ENCODE peak calls at places on chromosome 19, in seven cellular contexts. One of them, this sample, is unnamed.

GRCh38 chr19:5693195-5694166 is 3.4 kb downstream of the RPL36 start:
- DNase-seq in cardiac muscle cell: no peak
- DNase-seq in AG04450: no peak
- DNase-seq in kidney epithelial cell: no peak
- DNase-seq in OCI-LY7: no peak
- DNase-seq in prostate gland: no peak
- DNase-seq in BJ: no peak
- DNase-seq in this sample: no peak

GRCh38 chr19:45177817-45178261 is at the start of gene TRAPPC6A:
- DNase-seq in prostate gland: no peak
- DNase-seq in cardiac muscle cell: no peak
- DNase-seq in OCI-LY7: no peak
- DNase-seq in kidney epithelial cell: no peak
- DNase-seq in BJ: no peak
- DNase-seq in AG04450: no peak
- DNase-seq in this sample: peak; percentile 20

GRCh38 chr19:55486043-55486970 is 1.3 kb downstream of the NAT14 start:
- DNase-seq in AG04450: no peak
- DNase-seq in kidney epithelial cell: no peak
- DNase-seq in cardiac muscle cell: no peak
- DNase-seq in OCI-LY7: no peak
- DNase-seq in BJ: no peak
- DNase-seq in prostate gland: no peak
- DNase-seq in this sample: no peak

GRCh38 chr19:56699552-56699951 is 28.0 kb upstream of the ZNF835 start:
- DNase-seq in cardiac muscle cell: no peak
- DNase-seq in kidney epithelial cell: no peak
- DNase-seq in prostate gland: no peak
- DNase-seq in AG04450: no peak
- DNase-seq in OCI-LY7: no peak
- DNase-seq in BJ: no peak
- DNase-seq in this sample: no peak

GRCh38 chr19:54231077-54231931 is 8.5 kb upstream of the LILRB3 start:
- DNase-seq in AG04450: peak; percentile 38
- DNase-seq in prostate gland: peak; percentile 79
- DNase-seq in cardiac muscle cell: peak; percentile 89
- DNase-seq in kidney epithelial cell: no peak
- DNase-seq in OCI-LY7: peak; percentile 76
- DNase-seq in BJ: peak; percentile 4
- DNase-seq in this sample: no peak

GRCh38 chr19:39499082-39499642 is 415 bp downstream of the DLL3 start:
- DNase-seq in kidney epithelial cell: no peak
- DNase-seq in BJ: no peak
- DNase-seq in OCI-LY7: peak; percentile 19
- DNase-seq in cardiac muscle cell: peak; percentile 23
- DNase-seq in prostate gland: no peak
- DNase-seq in AG04450: no peak
- DNase-seq in this sample: no peak

GRCh38 chr19:1167687-1168561 is 6.1 kb downstream of the SBNO2 start:
- DNase-seq in OCI-LY7: no peak
- DNase-seq in BJ: no peak
- DNase-seq in kidney epithelial cell: no peak
- DNase-seq in prostate gland: no peak
- DNase-seq in AG04450: no peak
- DNase-seq in cardiac muscle cell: no peak
- DNase-seq in this sample: no peak

GRCh38 chr19:6677924-6678689 is 8.1 kb upstream of the TNFSF14 start:
- DNase-seq in cardiac muscle cell: peak; percentile 46
- DNase-seq in prostate gland: no peak
- DNase-seq in OCI-LY7: no peak
- DNase-seq in kidney epithelial cell: no peak
- DNase-seq in AG04450: no peak
- DNase-seq in BJ: no peak
- DNase-seq in this sample: no peak

GRCh38 chr19:11814707-11815050 is 606 bp downstream of the ZNF440 start:
- DNase-seq in kidney epithelial cell: no peak
- DNase-seq in cardiac muscle cell: peak; percentile 53
- DNase-seq in OCI-LY7: no peak
- DNase-seq in BJ: no peak
- DNase-seq in prostate gland: peak; percentile 9
- DNase-seq in AG04450: no peak
- DNase-seq in this sample: no peak

GRCh38 chr19:32631381-32631780 is 43.6 kb downstream of the ANKRD27 start:
- DNase-seq in kidney epithelial cell: no peak
- DNase-seq in cardiac muscle cell: no peak
- DNase-seq in AG04450: no peak
- DNase-seq in prostate gland: no peak
- DNase-seq in OCI-LY7: no peak
- DNase-seq in BJ: no peak
- DNase-seq in this sample: no peak

GRCh38 chr19:1217366-1217765 is 11.8 kb downstream of the STK11 start:
- DNase-seq in cardiac muscle cell: no peak
- DNase-seq in AG04450: no peak
- DNase-seq in BJ: no peak
- DNase-seq in prostate gland: no peak
- DNase-seq in OCI-LY7: peak; percentile 35
- DNase-seq in kidney epithelial cell: no peak
- DNase-seq in this sample: no peak

GRCh38 chr19:543912-544608 is at the start of gene GZMM:
- DNase-seq in cardiac muscle cell: no peak
- DNase-seq in AG04450: no peak
- DNase-seq in BJ: no peak
- DNase-seq in prostate gland: no peak
- DNase-seq in OCI-LY7: no peak
- DNase-seq in kidney epithelial cell: no peak
- DNase-seq in this sample: no peak

GRCh38 chr19:57436392-57436791 is 1.3 kb downstream of the ZNF749 start:
- DNase-seq in prostate gland: no peak
- DNase-seq in BJ: no peak
- DNase-seq in kidney epithelial cell: no peak
- DNase-seq in OCI-LY7: no peak
- DNase-seq in AG04450: no peak
- DNase-seq in cardiac muscle cell: no peak
- DNase-seq in this sample: no peak

GRCh38 chr19:48108997-48109782 is 1.4 kb downstream of the PLA2G4C start:
- DNase-seq in OCI-LY7: no peak
- DNase-seq in kidney epithelial cell: no peak
- DNase-seq in BJ: no peak
- DNase-seq in prostate gland: no peak
- DNase-seq in cardiac muscle cell: no peak
- DNase-seq in AG04450: no peak
- DNase-seq in this sample: no peak

GRCh38 chr19:5054551-5055456 is 85.9 kb downstream of the KDM4B start:
- DNase-seq in OCI-LY7: no peak
- DNase-seq in kidney epithelial cell: no peak
- DNase-seq in BJ: no peak
- DNase-seq in cardiac muscle cell: no peak
- DNase-seq in AG04450: no peak
- DNase-seq in prostate gland: no peak
- DNase-seq in this sample: no peak

GRCh38 chr19:33239223-33239975 is 13.7 kb upstream of the SLC7A10 start:
- DNase-seq in BJ: no peak
- DNase-seq in cardiac muscle cell: no peak
- DNase-seq in prostate gland: no peak
- DNase-seq in AG04450: no peak
- DNase-seq in kidney epithelial cell: no peak
- DNase-seq in OCI-LY7: no peak
- DNase-seq in this sample: no peak

GRCh38 chr19:17385878-17386611 is 8.0 kb downstream of the CCDC194 start:
- DNase-seq in cardiac muscle cell: peak; percentile 76
- DNase-seq in BJ: no peak
- DNase-seq in prostate gland: no peak
- DNase-seq in OCI-LY7: peak; percentile 74
- DNase-seq in AG04450: no peak
- DNase-seq in kidney epithelial cell: no peak
- DNase-seq in this sample: no peak

GRCh38 chr19:45413497-45413896 is 7.1 kb downstream of the POLR1G start:
- DNase-seq in prostate gland: no peak
- DNase-seq in cardiac muscle cell: no peak
- DNase-seq in AG04450: no peak
- DNase-seq in OCI-LY7: no peak
- DNase-seq in kidney epithelial cell: no peak
- DNase-seq in BJ: no peak
- DNase-seq in this sample: no peak

GRCh38 chr19:7515091-7515470 is 822 bp upstream of the ZNF358 start:
- DNase-seq in BJ: no peak
- DNase-seq in kidney epithelial cell: no peak
- DNase-seq in prostate gland: no peak
- DNase-seq in OCI-LY7: no peak
- DNase-seq in AG04450: no peak
- DNase-seq in cardiac muscle cell: no peak
- DNase-seq in this sample: no peak

GRCh38 chr19:55677572-55678028 is 2.6 kb downstream of the EPN1 start:
- DNase-seq in OCI-LY7: peak; percentile 50
- DNase-seq in BJ: no peak
- DNase-seq in cardiac muscle cell: no peak
- DNase-seq in kidney epithelial cell: no peak
- DNase-seq in AG04450: no peak
- DNase-seq in prostate gland: no peak
- DNase-seq in this sample: no peak

GRCh38 chr19:18772620-18773587 is 18.2 kb downstream of the COMP start:
- DNase-seq in OCI-LY7: no peak
- DNase-seq in prostate gland: peak; percentile 89
- DNase-seq in cardiac muscle cell: no peak
- DNase-seq in kidney epithelial cell: no peak
- DNase-seq in AG04450: no peak
- DNase-seq in BJ: no peak
- DNase-seq in this sample: no peak

GRCh38 chr19:6693681-6694080 is 23.7 kb upstream of the TNFSF14 start:
- DNase-seq in AG04450: no peak
- DNase-seq in BJ: no peak
- DNase-seq in prostate gland: no peak
- DNase-seq in kidney epithelial cell: no peak
- DNase-seq in OCI-LY7: peak; percentile 86
- DNase-seq in cardiac muscle cell: no peak
- DNase-seq in this sample: no peak

GRCh38 chr19:31555634-31556215 is 206.5 kb upstream of the TSHZ3 start:
- DNase-seq in kidney epithelial cell: no peak
- DNase-seq in cardiac muscle cell: no peak
- DNase-seq in OCI-LY7: no peak
- DNase-seq in BJ: no peak
- DNase-seq in prostate gland: peak; percentile 51
- DNase-seq in AG04450: no peak
- DNase-seq in this sample: no peak
- TF ChIP-seq CTCF in kidney epithelial cell: no peak
- TF ChIP-seq CTCF in cardiac muscle cell: no peak
- TF ChIP-seq CTCF in OCI-LY7: no peak
- TF ChIP-seq CTCF in BJ: no peak
- TF ChIP-seq CTCF in prostate gland: peak; percentile 43
- TF ChIP-seq CTCF in AG04450: no peak
- TF ChIP-seq CTCF in this sample: no peak

GRCh38 chr19:9597027-9597426 is 12.7 kb upstream of the ZNF121 start:
- DNase-seq in cardiac muscle cell: peak; percentile 73
- DNase-seq in prostate gland: no peak
- DNase-seq in kidney epithelial cell: no peak
- DNase-seq in OCI-LY7: no peak
- DNase-seq in BJ: peak; percentile 62
- DNase-seq in AG04450: no peak
- DNase-seq in this sample: peak; percentile 49
- H3K4me3 ChIP-seq in cardiac muscle cell: no peak overlapping the region
- H3K4me3 ChIP-seq in prostate gland: no peak overlapping the region
- H3K4me3 ChIP-seq in kidney epithelial cell: no peak overlapping the region
- H3K4me3 ChIP-seq in OCI-LY7: no peak overlapping the region
- H3K4me3 ChIP-seq in BJ: no peak overlapping the region
- H3K4me3 ChIP-seq in AG04450: no peak overlapping the region
- H3K4me3 ChIP-seq in this sample: no peak overlapping the region

DNA sequence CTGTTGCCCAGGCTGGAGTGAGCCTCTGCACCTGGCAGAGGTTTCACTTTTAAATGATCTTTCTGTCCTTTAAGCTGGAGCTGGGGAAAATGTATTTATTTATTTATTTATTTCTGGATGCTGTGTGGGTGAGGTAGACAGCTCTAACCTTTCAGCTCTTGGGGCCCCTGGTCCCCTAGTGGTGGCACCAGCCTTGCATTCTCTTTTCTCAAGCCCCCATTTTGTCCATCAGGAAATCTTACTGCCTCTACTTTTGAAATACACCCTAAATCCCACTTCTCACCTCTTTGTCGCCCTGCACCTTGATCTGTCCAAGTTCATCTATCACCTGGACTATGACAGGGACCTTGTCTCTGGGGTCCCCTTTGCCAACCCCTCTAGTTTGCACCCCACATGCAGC is 2.1 kb upstream of the B9D2 start:
- DNase-seq in prostate gland: no peak
- DNase-seq in OCI-LY7: peak; percentile 34
- DNase-seq in kidney epithelial cell: no peak
- DNase-seq in AG04450: no peak
- DNase-seq in BJ: no peak
- DNase-seq in cardiac muscle cell: no peak
- DNase-seq in this sample: no peak
- TF ChIP-seq CTCF in prostate gland: no peak
- TF ChIP-seq CTCF in OCI-LY7: peak; percentile 63
- TF ChIP-seq CTCF in kidney epithelial cell: peak; percentile 9
- TF ChIP-seq CTCF in AG04450: peak; percentile 26
- TF ChIP-seq CTCF in BJ: no peak
- TF ChIP-seq CTCF in cardiac muscle cell: peak; percentile 14
- TF ChIP-seq CTCF in this sample: peak; percentile 44

GRCh38 chr19:49672131-49672919 is 4.7 kb upstream of the PRMT1 start:
- DNase-seq in prostate gland: peak; percentile 59
- DNase-seq in OCI-LY7: peak; percentile 85
- DNase-seq in AG04450: no peak
- DNase-seq in cardiac muscle cell: peak; percentile 79
- DNase-seq in kidney epithelial cell: no peak
- DNase-seq in BJ: no peak
- DNase-seq in this sample: no peak
- H3K4me3 ChIP-seq in prostate gland: no peak overlapping the region
- H3K4me3 ChIP-seq in OCI-LY7: peak overlapping the region; percentile 34
- H3K4me3 ChIP-seq in AG04450: no peak overlapping the region
- H3K4me3 ChIP-seq in cardiac muscle cell: no peak overlapping the region
- H3K4me3 ChIP-seq in kidney epithelial cell: no peak overlapping the region
- H3K4me3 ChIP-seq in BJ: no peak overlapping the region
- H3K4me3 ChIP-seq in this sample: peak overlapping the region; percentile 43

GRCh38 chr19:42595550-42596172 is 937 bp upstream of the CEACAM8 start:
- DNase-seq in OCI-LY7: no peak
- DNase-seq in cardiac muscle cell: no peak
- DNase-seq in BJ: no peak
- DNase-seq in AG04450: no peak
- DNase-seq in kidney epithelial cell: no peak
- DNase-seq in prostate gland: no peak
- DNase-seq in this sample: no peak

GRCh38 chr19:42589792-42590191 is 4.9 kb downstream of the CEACAM8 start:
- DNase-seq in AG04450: no peak
- DNase-seq in prostate gland: no peak
- DNase-seq in OCI-LY7: no peak
- DNase-seq in BJ: no peak
- DNase-seq in cardiac muscle cell: no peak
- DNase-seq in kidney epithelial cell: no peak
- DNase-seq in this sample: no peak

GRCh38 chr19:42596391-42597071 is 1.8 kb upstream of the CEACAM8 start:
- DNase-seq in AG04450: no peak
- DNase-seq in BJ: no peak
- DNase-seq in prostate gland: peak; percentile 7
- DNase-seq in OCI-LY7: peak; percentile 30
- DNase-seq in cardiac muscle cell: peak; percentile 32
- DNase-seq in kidney epithelial cell: no peak
- DNase-seq in this sample: no peak

GRCh38 chr19:42594617-42595489 is at the start of gene CEACAM8:
- DNase-seq in prostate gland: no peak
- DNase-seq in kidney epithelial cell: no peak
- DNase-seq in BJ: no peak
- DNase-seq in OCI-LY7: no peak
- DNase-seq in cardiac muscle cell: no peak
- DNase-seq in AG04450: no peak
- DNase-seq in this sample: no peak
- TF ChIP-seq CTCF in prostate gland: no peak
- TF ChIP-seq CTCF in kidney epithelial cell: no peak
- TF ChIP-seq CTCF in BJ: no peak
- TF ChIP-seq CTCF in OCI-LY7: no peak
- TF ChIP-seq CTCF in cardiac muscle cell: no peak
- TF ChIP-seq CTCF in AG04450: no peak
- TF ChIP-seq CTCF in this sample: no peak

GRCh38 chr19:52600639-52601024 is 30.5 kb downstream of the ZNF701 start:
- DNase-seq in kidney epithelial cell: no peak
- DNase-seq in cardiac muscle cell: no peak
- DNase-seq in OCI-LY7: peak; percentile 35
- DNase-seq in BJ: no peak
- DNase-seq in AG04450: no peak
- DNase-seq in prostate gland: no peak
- DNase-seq in this sample: no peak
- H3K4me3 ChIP-seq in kidney epithelial cell: peak overlapping the region; percentile 53
- H3K4me3 ChIP-seq in cardiac muscle cell: peak overlapping the region; percentile 91
- H3K4me3 ChIP-seq in OCI-LY7: peak overlapping the region; percentile 73
- H3K4me3 ChIP-seq in BJ: peak overlapping the region; percentile 74
- H3K4me3 ChIP-seq in AG04450: peak overlapping the region; percentile 60
- H3K4me3 ChIP-seq in prostate gland: peak overlapping the region; percentile 56
- H3K4me3 ChIP-seq in this sample: peak overlapping the region; percentile 56